ENCODE peak calls at places on chromosomes 1 and 21, in four cellular contexts. One of them, this sample, is unnamed.

GRCh38 chr1:232110281-232111090 is 483.9 kb downstream of the DISC1 start:
- DNase-seq in heart right ventricle: no peak
- DNase-seq in stomach: no peak
- DNase-seq in tibial nerve: no peak
- DNase-seq in this sample: peak

GRCh38 chr1:76705560-76705959 is 161.7 kb upstream of the ST6GALNAC5 start:
- DNase-seq in tibial nerve: no peak
- DNase-seq in heart right ventricle: no peak
- DNase-seq in stomach: no peak
- DNase-seq in this sample: no peak

GRCh38 chr1:35834218-35834617 is 26.4 kb downstream of the AGO4 start:
- DNase-seq in stomach: no peak
- DNase-seq in heart right ventricle: no peak
- DNase-seq in tibial nerve: no peak
- DNase-seq in this sample: no peak

GRCh38 chr1:67724928-67725560 is 40.0 kb downstream of the GADD45A start:
- DNase-seq in tibial nerve: peak
- DNase-seq in heart right ventricle: no peak
- DNase-seq in stomach: peak
- DNase-seq in this sample: no peak

GRCh38 chr1:50661626-50662025 is 238.4 kb upstream of the DMRTA2 start:
- DNase-seq in tibial nerve: no peak
- DNase-seq in heart right ventricle: no peak
- DNase-seq in stomach: no peak
- DNase-seq in this sample: no peak

GRCh38 chr21:34280987-34281386 is 82.8 kb upstream of the KCNE2 start:
- DNase-seq in tibial nerve: no peak
- DNase-seq in stomach: no peak
- DNase-seq in heart right ventricle: peak
- DNase-seq in this sample: no peak

GRCh38 chr1:45410850-45411509 is 70.7 kb upstream of the MUTYH start:
- DNase-seq in stomach: no peak
- DNase-seq in tibial nerve: no peak
- DNase-seq in heart right ventricle: no peak
- DNase-seq in this sample: no peak

GRCh38 chr1:198161718-198162090 is 4.9 kb downstream of the NEK7 start:
- DNase-seq in stomach: no peak
- DNase-seq in tibial nerve: no peak
- DNase-seq in heart right ventricle: no peak
- DNase-seq in this sample: no peak

GRCh38 chr1:14522331-14523241 is 75.9 kb upstream of the KAZN start:
- DNase-seq in tibial nerve: peak
- DNase-seq in heart right ventricle: peak
- DNase-seq in stomach: no peak
- DNase-seq in this sample: peak

GRCh38 chr1:58927722-58928085 is 143.9 kb upstream of the JUN start:
- DNase-seq in heart right ventricle: no peak
- DNase-seq in stomach: no peak
- DNase-seq in tibial nerve: no peak
- DNase-seq in this sample: no peak

GRCh38 chr1:216310776-216311175 is 112.5 kb downstream of the USH2A start:
- DNase-seq in heart right ventricle: no peak
- DNase-seq in stomach: peak
- DNase-seq in tibial nerve: no peak
- DNase-seq in this sample: no peak

GRCh38 chr1:12132078-12132477 is 34.7 kb upstream of the TNFRSF1B start:
- DNase-seq in tibial nerve: peak
- DNase-seq in heart right ventricle: no peak
- DNase-seq in stomach: no peak
- DNase-seq in this sample: no peak

GRCh38 chr1:86811539-86811938 is 102.4 kb downstream of the SELENOF start:
- DNase-seq in tibial nerve: no peak
- DNase-seq in stomach: no peak
- DNase-seq in heart right ventricle: no peak
- DNase-seq in this sample: no peak

GRCh38 chr1:235919797-235920475 is 53.2 kb upstream of the LYST start:
- DNase-seq in tibial nerve: no peak
- DNase-seq in heart right ventricle: no peak
- DNase-seq in stomach: no peak
- DNase-seq in this sample: no peak

GRCh38 chr1:3858231-3858981 is 1.1 kb downstream of the DFFB start:
- DNase-seq in tibial nerve: no peak
- DNase-seq in stomach: peak
- DNase-seq in heart right ventricle: no peak
- DNase-seq in this sample: peak

GRCh38 chr1:172287207-172287606 is 133.3 kb upstream of the C1orf105 start:
- DNase-seq in stomach: peak
- DNase-seq in tibial nerve: peak
- DNase-seq in heart right ventricle: peak
- DNase-seq in this sample: peak

GRCh38 chr1:92764116-92764515 is 20.8 kb downstream of the EVI5 start:
- DNase-seq in stomach: no peak
- DNase-seq in heart right ventricle: no peak
- DNase-seq in tibial nerve: no peak
- DNase-seq in this sample: no peak

DNA sequence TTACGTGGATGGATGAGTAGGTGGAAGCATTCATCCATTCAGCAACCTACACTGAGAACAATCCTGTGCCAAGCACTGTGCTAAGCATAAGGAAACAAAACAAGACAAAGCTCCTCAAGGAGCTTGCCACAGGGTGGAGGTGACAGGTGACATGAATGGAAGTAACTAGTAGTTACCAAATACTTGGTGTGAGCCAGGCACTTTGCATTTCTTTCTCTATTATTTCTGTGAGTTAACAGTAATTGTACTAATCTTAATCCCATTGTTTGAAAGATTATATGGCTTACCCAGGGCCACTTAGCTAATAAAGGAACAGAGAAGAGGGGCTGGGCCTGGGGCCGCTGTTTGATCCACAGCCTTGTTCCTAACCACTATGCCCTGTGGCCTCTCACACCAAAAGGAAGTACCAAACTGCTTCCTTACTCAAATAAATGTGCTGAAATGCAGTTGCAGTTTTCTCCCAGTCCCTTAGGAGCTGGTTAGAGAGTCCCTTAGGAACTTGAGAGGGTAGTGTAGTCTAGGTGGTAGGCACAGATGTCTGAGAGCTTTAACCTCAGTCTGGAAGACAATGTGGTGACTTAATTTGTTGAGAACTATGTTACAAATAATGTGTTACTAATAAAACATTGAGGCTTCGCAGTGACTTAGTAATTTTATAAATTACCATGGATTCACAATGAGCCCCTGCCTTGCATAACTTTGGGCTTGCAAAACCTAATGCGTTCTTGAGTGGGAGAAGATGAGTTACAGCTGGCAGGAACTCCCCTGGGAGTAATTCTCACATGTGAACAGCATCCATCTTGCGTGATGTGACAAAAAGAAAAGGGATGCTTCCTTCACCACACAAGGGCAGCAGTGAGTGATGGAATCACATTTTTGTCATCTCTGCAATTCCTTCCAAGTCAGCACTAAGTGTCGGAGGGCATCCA is 69.8 kb downstream of the MPZL1 start:
- DNase-seq in stomach: peak
- DNase-seq in heart right ventricle: no peak
- DNase-seq in tibial nerve: peak
- DNase-seq in this sample: no peak
- TF ChIP-seq CTCF in stomach: no peak
- TF ChIP-seq CTCF in heart right ventricle: no peak
- TF ChIP-seq CTCF in tibial nerve: no peak
- TF ChIP-seq CTCF in this sample: no peak

DNA sequence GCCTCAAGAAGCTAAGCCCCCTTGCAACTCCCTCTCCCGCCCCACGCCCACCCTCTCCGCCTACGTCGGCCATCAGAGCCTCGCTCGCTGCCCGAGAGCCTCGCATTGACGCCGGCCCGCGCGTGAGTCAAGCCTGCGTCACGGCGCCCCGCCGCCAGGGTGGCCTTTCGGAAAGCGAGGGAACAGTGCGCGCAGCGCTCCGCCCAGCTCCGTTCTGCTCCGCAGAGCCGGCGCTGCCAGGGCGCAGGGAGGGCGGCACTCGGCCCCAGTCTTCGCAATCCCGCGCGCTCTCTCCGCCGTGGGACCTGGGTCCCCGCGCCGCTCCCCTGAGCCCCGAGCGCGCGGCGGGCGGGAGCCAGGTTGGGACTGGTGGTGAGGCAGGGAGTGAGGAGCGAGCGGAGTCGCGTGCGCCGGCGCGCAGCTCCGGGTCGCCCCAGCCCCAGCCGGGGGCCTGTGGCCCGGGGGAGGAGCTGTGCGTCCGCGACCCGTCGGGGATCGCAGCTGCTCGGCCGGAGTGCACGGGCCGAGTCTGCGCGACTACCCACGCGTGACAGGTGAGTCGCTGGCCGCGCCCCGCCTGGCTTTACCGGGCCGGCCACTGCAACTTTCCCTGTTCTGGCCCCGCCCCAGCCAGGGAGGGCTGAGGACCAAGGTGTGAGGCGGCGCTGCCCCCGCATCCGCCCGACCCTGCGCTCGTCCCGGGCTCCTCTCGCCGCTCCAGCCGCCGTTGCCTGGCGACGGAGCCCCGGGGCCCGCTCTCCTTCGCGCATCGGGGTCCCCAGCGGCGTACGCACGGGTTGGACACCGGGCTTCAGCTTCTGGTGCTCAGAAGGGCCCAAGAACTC is at the start of gene SLC6A17:
- DNase-seq in stomach: no peak
- DNase-seq in tibial nerve: no peak
- DNase-seq in heart right ventricle: no peak
- DNase-seq in this sample: no peak
- TF ChIP-seq CTCF in stomach: no peak
- TF ChIP-seq CTCF in tibial nerve: no peak
- TF ChIP-seq CTCF in heart right ventricle: no peak
- TF ChIP-seq CTCF in this sample: no peak

GRCh38 chr1:91406773-91407389 is 2.2 kb upstream of the HFM1 start:
- DNase-seq in stomach: no peak
- DNase-seq in tibial nerve: no peak
- DNase-seq in heart right ventricle: no peak
- DNase-seq in this sample: no peak
- TF ChIP-seq CTCF in stomach: no peak
- TF ChIP-seq CTCF in tibial nerve: no peak
- TF ChIP-seq CTCF in heart right ventricle: peak
- TF ChIP-seq CTCF in this sample: no peak

DNA sequence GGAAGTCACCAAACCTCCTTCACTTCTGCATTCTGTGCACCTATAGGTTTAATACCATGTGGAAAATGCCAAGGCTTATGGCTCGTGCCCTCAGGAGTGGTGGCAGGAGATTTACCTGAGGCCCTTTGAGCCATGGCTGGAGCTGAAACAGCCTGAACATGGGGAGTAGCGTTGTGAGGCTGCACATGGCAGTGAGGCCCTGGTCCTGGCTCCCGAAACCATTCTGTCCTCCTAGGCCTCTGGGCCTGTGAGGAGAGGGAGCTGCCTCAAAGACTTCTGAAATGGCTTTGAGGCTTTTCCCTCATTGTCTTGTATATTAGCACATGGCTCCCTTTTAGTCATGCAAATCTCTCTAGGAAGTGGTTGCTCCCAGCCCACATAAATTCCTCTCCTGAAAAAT is 20.6 kb downstream of the PTGFR start:
- DNase-seq in tibial nerve: no peak
- DNase-seq in heart right ventricle: no peak
- DNase-seq in stomach: no peak
- DNase-seq in this sample: no peak
- TF ChIP-seq CTCF in tibial nerve: no peak
- TF ChIP-seq CTCF in heart right ventricle: no peak
- TF ChIP-seq CTCF in stomach: no peak
- TF ChIP-seq CTCF in this sample: no peak

DNA sequence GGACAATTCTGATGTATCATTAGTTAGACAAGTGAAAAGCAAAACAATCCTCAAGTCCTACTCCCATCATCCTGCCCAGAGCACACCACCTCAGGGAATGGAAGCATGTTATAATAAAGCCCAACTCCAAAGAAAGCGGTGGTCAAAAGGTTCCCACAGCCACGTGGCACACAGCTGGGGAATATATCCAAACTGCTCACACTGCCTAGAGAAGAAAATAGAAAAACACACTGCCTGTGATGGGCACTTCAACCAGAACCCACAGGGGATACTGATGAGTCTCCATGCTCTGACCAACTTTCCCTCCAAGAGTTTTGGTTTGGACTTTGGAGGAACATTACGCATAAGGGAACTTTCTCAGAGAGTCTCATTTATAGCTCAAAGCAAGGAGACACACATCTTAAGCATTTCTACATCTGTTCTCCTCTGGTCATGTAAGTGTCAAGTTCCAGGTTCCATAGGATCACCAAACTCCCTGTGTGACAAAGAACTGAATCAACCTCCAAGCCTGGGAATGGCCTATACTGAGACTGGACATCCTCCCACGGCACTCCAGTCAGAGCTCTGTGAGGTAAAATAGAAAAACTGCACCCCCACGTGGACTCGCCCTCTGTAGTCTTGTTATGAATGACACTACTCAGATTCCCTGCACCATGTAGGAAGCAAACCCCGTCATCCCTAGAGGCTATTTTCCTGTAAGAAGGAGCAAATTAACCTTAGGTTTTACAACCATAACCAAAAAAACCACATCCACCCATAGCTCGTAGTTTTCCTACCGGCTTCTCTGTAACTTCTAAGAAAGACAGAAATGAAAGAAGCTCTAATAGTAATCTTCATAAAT is 12.2 kb downstream of the DSTYK start:
- DNase-seq in tibial nerve: no peak
- DNase-seq in stomach: no peak
- DNase-seq in heart right ventricle: no peak
- DNase-seq in this sample: no peak
- TF ChIP-seq CTCF in tibial nerve: no peak
- TF ChIP-seq CTCF in stomach: no peak
- TF ChIP-seq CTCF in heart right ventricle: no peak
- TF ChIP-seq CTCF in this sample: no peak

GRCh38 chr1:63868220-63868897 is 94.5 kb downstream of the ROR1 start:
- DNase-seq in stomach: no peak
- DNase-seq in heart right ventricle: no peak
- DNase-seq in tibial nerve: no peak
- DNase-seq in this sample: no peak
- TF ChIP-seq CTCF in stomach: no peak
- TF ChIP-seq CTCF in heart right ventricle: no peak
- TF ChIP-seq CTCF in tibial nerve: no peak
- TF ChIP-seq CTCF in this sample: no peak

DNA sequence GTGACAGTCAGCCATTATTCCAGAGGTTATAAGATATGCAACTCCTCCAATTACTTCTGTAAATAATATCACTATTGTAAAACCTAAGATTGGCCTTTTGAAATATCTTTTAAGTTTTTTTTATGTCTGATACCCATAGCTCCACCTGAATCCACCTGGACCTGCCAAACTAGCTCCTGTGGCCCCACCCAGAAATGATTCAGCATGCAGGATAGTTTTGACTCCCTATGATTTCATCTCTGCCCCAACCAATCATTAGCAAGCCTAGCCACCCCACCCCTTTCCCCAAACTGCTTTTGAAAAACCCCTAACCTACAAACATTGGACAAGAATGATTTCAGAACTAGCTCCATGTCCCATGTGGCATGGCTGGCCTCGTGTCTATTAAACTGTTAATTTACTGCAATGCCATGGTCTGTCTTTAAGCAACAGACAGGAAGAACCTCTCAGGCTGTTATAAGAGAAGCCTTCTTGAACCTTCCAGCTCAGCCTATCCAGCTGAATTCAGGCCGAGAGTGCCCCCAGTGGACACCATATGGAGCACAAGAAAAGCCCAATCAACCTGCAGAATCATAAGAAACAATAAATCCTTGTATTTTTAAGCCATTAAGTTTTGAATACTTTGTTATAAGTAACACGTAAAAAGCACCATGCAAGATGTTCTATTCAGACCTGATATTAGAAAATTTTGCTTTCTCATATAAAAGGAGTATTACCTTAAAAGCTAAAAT is 263.0 kb upstream of the ZRANB2 start:
- DNase-seq in heart right ventricle: no peak
- DNase-seq in stomach: no peak
- DNase-seq in tibial nerve: no peak
- DNase-seq in this sample: no peak
- TF ChIP-seq CTCF in heart right ventricle: peak
- TF ChIP-seq CTCF in stomach: no peak
- TF ChIP-seq CTCF in tibial nerve: no peak
- TF ChIP-seq CTCF in this sample: no peak

This sample was measured in pancreas.